ENCODE peak calls at places on chromosomes 4 and X, in six cellular contexts. C, S, H, G, W and M are unnamed samples.

GRCh38 chr4:109548655-109549054 is 11.4 kb upstream of the MCUB start:
- DNase-seq in C (no peak), S (no peak), H (no peak), G (no peak), W (peak), M (no peak)

GRCh38 chr4:47122592-47123291 is 91.4 kb downstream of the GABRB1 start:
- DNase-seq in C (peak), S (peak), H (no peak), G (no peak), W (peak), M (no peak)

GRCh38 chr4:80265571-80266266 is 745 bp upstream of the FGF5 start:
- DNase-seq in C (no peak), S (no peak), H (no peak), G (no peak), W (no peak), M (no peak)

GRCh38 chr4:25343671-25344070 is 31.1 kb downstream of the ZCCHC4 start:
- DNase-seq in C (no peak), S (no peak), H (no peak), G (no peak), W (no peak), M (no peak)

GRCh38 chr4:86935499-86935832 is 655 bp downstream of the AFF1 start:
- DNase-seq in C (no peak), S (no peak), H (peak), G (no peak), W (peak), M (no peak)

GRCh38 chrX:121254336-121254735 is 206.9 kb downstream of the GLUD2 start:
- DNase-seq in C (no peak), S (no peak), H (no peak), G (no peak), W (no peak), M (no peak)

GRCh38 chrX:43500996-43501694 is 155.0 kb upstream of the MAOA start:
- DNase-seq in C (no peak), S (no peak), H (no peak), G (no peak), W (no peak), M (no peak)

GRCh38 chrX:150360331-150360730 is 2.8 kb upstream of the MAMLD1 start:
- DNase-seq in C (no peak), S (no peak), H (no peak), G (no peak), W (no peak), M (no peak)

GRCh38 chr4:40576651-40577480 is 52.8 kb downstream of the RBM47 start:
- DNase-seq in C (no peak), S (no peak), H (no peak), G (peak), W (peak), M (no peak)

GRCh38 chr4:138035781-138036258 is 206.3 kb downstream of the SLC7A11 start:
- DNase-seq in C (no peak), S (no peak), H (no peak), G (no peak), W (no peak), M (no peak)

GRCh38 chr4:76410621-76411020 is 10.3 kb downstream of the CCDC158 start:
- DNase-seq in C (no peak), S (no peak), H (no peak), G (no peak), W (no peak), M (no peak)

GRCh38 chrX:15834051-15834450 is 20.6 kb downstream of the AP1S2 start:
- DNase-seq in C (no peak), S (no peak), H (no peak), G (no peak), W (no peak), M (no peak)

GRCh38 chr4:47031011-47031678 is at the start of gene GABRB1:
- DNase-seq in C (peak), S (peak), H (peak), G (peak), W (peak), M (peak)